ENCODE peak calls at places on chromosome 17, in seven cellular contexts. I, B, X, N, Z, O and H are unnamed samples.
A peak's percentile ranks its signal among the peaks of the same experiment; 100 is the strongest.

GRCh38 chr17:1055751-1056645 is 59.1 kb downstream of the TIMM22 start:
- DNase-seq in I (peak; percentile 64), B (no peak), Z (peak; percentile 83), N (no peak), O (peak; percentile 36), X (peak; percentile 76), H (peak; percentile 71)

GRCh38 chr17:57674894-57675293 is 70.2 kb downstream of the CCDC182 start:
- DNase-seq in O (no peak), B (no peak), N (no peak), Z (no peak), I (peak; percentile 42), X (no peak), H (no peak)

GRCh38 chr17:55479903-55480302 is 31.3 kb downstream of the SMIM36 start:
- DNase-seq in B (no peak), I (no peak), Z (no peak), N (no peak), O (no peak), X (no peak), H (no peak)

GRCh38 chr17:2691965-2692780 is 19.4 kb downstream of the CLUH start:
- DNase-seq in B (peak; percentile 46), I (peak; percentile 42), N (peak; percentile 17), X (no peak), O (no peak), Z (no peak), H (no peak)

GRCh38 chr17:45146616-45147101 is 1.6 kb upstream of the HEXIM1 start:
- DNase-seq in O (no peak), N (no peak), B (no peak), I (no peak), X (no peak), Z (no peak), H (no peak)

GRCh38 chr17:59300941-59301340 is 30.5 kb upstream of the YPEL2 start:
- DNase-seq in Z (no peak), X (no peak), B (no peak), N (no peak), I (no peak), O (no peak), H (no peak)

GRCh38 chr17:16286009-16286946 is 67.0 kb downstream of the CENPV start:
- DNase-seq in O (peak; percentile 98), N (peak; percentile 42), Z (peak; percentile 84), I (peak; percentile 83), B (peak; percentile 88), X (peak; percentile 41), H (no peak)

GRCh38 chr17:71585540-71585939 is 535.3 kb upstream of the SOX9 start:
- DNase-seq in I (no peak), N (no peak), O (no peak), X (no peak), B (no peak), Z (no peak), H (no peak)

GRCh38 chr17:8818047-8818446 is 18.9 kb upstream of the MFSD6L start:
- DNase-seq in Z (no peak), O (no peak), N (no peak), B (no peak), I (no peak), X (no peak), H (no peak)

GRCh38 chr17:4206945-4207344 is 56.8 kb downstream of the ANKFY1 start:
- DNase-seq in X (no peak), N (no peak), I (no peak), B (no peak), Z (no peak), O (peak; percentile 71), H (no peak)

GRCh38 chr17:80605326-80606066 is 60.9 kb downstream of the RPTOR start:
- DNase-seq in B (no peak), Z (no peak), N (no peak), X (no peak), I (no peak), O (no peak), H (no peak)

GRCh38 chr17:1709971-1710806 is at the start of gene TLCD2:
- DNase-seq in I (peak; percentile 55), X (peak; percentile 42), O (no peak), N (no peak), Z (peak; percentile 83), B (peak; percentile 96), H (peak; percentile 53)

GRCh38 chr17:30336369-30337171 is 2.7 kb upstream of the TMIGD1 start:
- DNase-seq in N (no peak), O (peak; percentile 80), Z (no peak), I (peak; percentile 71), B (no peak), X (peak; percentile 37), H (peak; percentile 20)

GRCh38 chr17:19945009-19945650 is 32.5 kb downstream of the AKAP10 start:
- DNase-seq in I (no peak), N (no peak), Z (no peak), O (no peak), B (no peak), X (no peak), H (no peak)

GRCh38 chr17:7191571-7192270 is 12.6 kb upstream of the ASGR1 start:
- DNase-seq in X (peak; percentile 48), Z (no peak), B (no peak), I (no peak), N (no peak), O (peak; percentile 35), H (no peak)

GRCh38 chr17:81837641-81838040 is 2.8 kb upstream of the PPP1R27 start:
- DNase-seq in I (no peak), O (peak; percentile 99), B (no peak), X (no peak), Z (peak; percentile 86), N (no peak), H (no peak)

GRCh38 chr17:9044796-9045470 is 23.6 kb downstream of the NTN1 start:
- DNase-seq in N (no peak), I (no peak), X (no peak), B (no peak), O (no peak), Z (no peak), H (no peak)

GRCh38 chr17:58336456-58337094 is 8.0 kb upstream of the TSPOAP1 start:
- DNase-seq in I (peak; percentile 65), N (no peak), Z (no peak), X (no peak), B (peak; percentile 45), O (peak; percentile 75), H (no peak)

GRCh38 chr17:82882715-82883446 is 43.1 kb upstream of the ZNF750 start:
- DNase-seq in O (no peak), N (no peak), Z (no peak), X (no peak), B (no peak), I (peak; percentile 87), H (no peak)

GRCh38 chr17:76262732-76263344 is 2.3 kb upstream of the UBALD2 start:
- DNase-seq in X (no peak), O (peak; percentile 80), B (peak; percentile 85), I (peak; percentile 55), N (no peak), Z (peak; percentile 67), H (no peak)

GRCh38 chr17:29514792-29515191 is 52.0 kb downstream of the ABHD15 start:
- DNase-seq in X (no peak), I (no peak), O (no peak), N (no peak), B (no peak), Z (no peak), H (no peak)

DNA sequence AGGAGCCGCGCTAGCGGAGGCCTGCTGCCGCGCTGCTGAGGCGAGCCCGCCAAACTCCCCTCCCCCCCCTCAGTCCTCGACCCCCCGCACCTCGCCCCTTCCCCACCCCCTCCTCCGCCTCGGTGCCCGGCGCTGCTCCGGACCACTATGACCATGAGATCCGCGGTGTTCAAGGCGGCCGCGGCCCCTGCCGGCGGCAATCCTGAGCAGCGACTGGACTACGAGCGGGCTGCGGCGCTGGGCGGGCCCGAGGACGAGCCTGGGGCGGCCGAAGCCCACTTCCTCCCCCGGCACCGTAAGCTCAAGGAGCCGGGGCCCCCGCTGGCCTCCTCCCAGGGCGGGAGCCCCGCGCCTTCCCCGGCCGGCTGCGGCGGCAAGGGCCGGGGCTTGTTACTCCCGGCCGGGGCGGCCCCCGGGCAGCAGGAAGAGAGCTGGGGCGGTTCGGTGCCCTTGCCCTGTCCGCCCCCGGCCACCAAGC is 734 bp downstream of the MSL1 start:
- DNase-seq in Z (peak; percentile 84), X (peak; percentile 46), I (no peak), B (peak; percentile 76), N (no peak), O (peak; percentile 74), H (peak; percentile 61)
- TF ChIP-seq CTCF in Z (no peak), X (no peak), I (no peak), B (no peak), N (no peak), O (no peak), H (no peak)

DNA sequence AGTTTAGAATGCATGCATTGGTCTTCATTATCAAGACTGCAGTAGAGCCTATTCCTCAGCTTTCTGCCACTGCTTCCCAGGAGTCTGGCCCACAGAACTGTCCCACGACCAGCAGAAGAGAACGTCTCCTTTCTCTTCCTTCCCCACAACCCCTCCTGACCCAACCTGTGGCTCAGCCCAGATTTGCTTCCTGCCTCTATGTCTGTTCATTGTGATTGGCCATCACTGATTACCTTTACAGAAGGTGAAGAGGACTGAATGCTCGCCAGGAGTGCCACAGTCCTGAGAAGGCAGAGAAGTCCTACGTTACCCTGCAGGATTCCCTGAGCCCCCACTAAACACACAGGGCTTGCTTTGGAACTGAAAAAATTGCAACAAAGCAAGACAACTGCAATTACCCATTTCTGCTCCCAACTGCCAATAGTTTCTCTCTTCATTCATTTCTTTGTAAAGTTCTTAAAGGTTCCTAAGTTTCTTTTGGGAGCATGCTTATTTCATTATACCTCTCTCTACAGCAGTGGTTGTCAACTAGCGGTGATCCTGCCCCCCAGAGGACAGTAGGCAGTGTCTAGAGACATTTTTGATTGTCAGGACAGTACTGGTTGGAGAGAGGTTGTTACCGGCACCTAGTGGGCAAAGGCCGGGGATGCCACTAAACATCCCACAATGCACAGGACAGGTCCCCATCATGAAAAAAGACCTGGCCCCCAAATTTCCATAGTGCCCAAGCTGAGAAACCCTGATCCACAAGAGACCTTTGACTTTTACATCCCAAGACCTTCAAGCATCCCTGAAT is 4.5 kb upstream of the NAT9 start:
- DNase-seq in X (no peak), I (no peak), Z (no peak), N (no peak), O (peak; percentile 69), B (no peak), H (peak; percentile 29)
- TF ChIP-seq CTCF in X (peak; percentile 50), I (peak; percentile 18), Z (no peak), N (no peak), O (peak; percentile 49), B (peak; percentile 9), H (no peak)

GRCh38 chr17:67312265-67312664 is 54.1 kb downstream of the PSMD12 start:
- DNase-seq in N (no peak), X (no peak), B (no peak), I (no peak), O (no peak), Z (no peak), H (no peak)
- TF ChIP-seq CTCF in N (no peak), X (no peak), B (no peak), I (no peak), O (no peak), Z (no peak), H (no peak)

GRCh38 chr17:79095345-79096055 is 20.9 kb downstream of the ENGASE start:
- DNase-seq in B (no peak), O (no peak), X (no peak), N (no peak), Z (no peak), I (no peak), H (no peak)
- TF ChIP-seq CTCF in B (no peak), O (no peak), X (no peak), N (no peak), Z (no peak), I (no peak), H (no peak)